ENCODE peak calls at places on chromosome 12, in ten cellular contexts. J is activated CD4-positive, alpha-beta T cell treated with anti-CD3 and anti-CD28 coated beads, Interleukin-2, amount 50 U/mL, for 1 hour; R is activated naive CD4-positive, alpha-beta T cell treated with Interleukin-2 at 50 U/mL for 16 hours; A is H54; Y is DMS153; Q is nucleus accumbens; W is activated CD8-positive, alpha-beta memory T cell treated with anti-CD3 and anti-CD28 coated beads for 4 hours; C is AG10803; S is endothelial cell; D is effector CD4-positive, alpha-beta T cell. G is an unnamed sample.
A peak's percentile ranks its signal among the peaks of the same experiment; 100 is the strongest.

GRCh38 chr12:97960741-97961608 is 498.4 kb downstream of the RMST start:
- DNase-seq in A (peak; percentile 2), J (no peak), S (peak; percentile 65), R (no peak), Y (no peak), W (no peak), C (peak; percentile 7), Q (no peak), D (no peak), G (no peak)

GRCh38 chr12:33012226-33012625 is 115.6 kb upstream of the PKP2 start:
- DNase-seq in D (no peak), Q (no peak), S (no peak), W (no peak), J (no peak), A (no peak), R (no peak), Y (no peak), C (no peak), G (no peak)

GRCh38 chr12:42140901-42141300 is 3.8 kb downstream of the GXYLT1 start:
- DNase-seq in A (no peak), J (no peak), Q (no peak), R (no peak), S (no peak), D (no peak), W (no peak), C (peak; percentile 67), Y (no peak), G (peak; percentile 57)

GRCh38 chr12:11861864-11862600 is 208.7 kb upstream of the BCL2L14 start:
- DNase-seq in A (no peak), Y (no peak), J (no peak), S (no peak), C (no peak), R (no peak), W (no peak), D (no peak), Q (no peak), G (no peak)

GRCh38 chr12:110762891-110763290 is 20.2 kb upstream of the PPP1CC start:
- DNase-seq in A (no peak), R (no peak), Q (no peak), W (no peak), Y (no peak), C (no peak), D (no peak), J (no peak), S (no peak), G (no peak)

GRCh38 chr12:19574606-19575005 is 135.3 kb downstream of the AEBP2 start:
- DNase-seq in Y (no peak), D (no peak), J (no peak), C (no peak), W (no peak), Q (no peak), S (no peak), R (no peak), A (no peak), G (no peak)

GRCh38 chr12:19113464-19113863 is 16.1 kb upstream of the PLEKHA5 start:
- DNase-seq in S (no peak), Y (no peak), R (no peak), J (no peak), W (no peak), Q (no peak), A (no peak), D (no peak), C (no peak), G (no peak)

GRCh38 chr12:103884316-103884715 is 43.3 kb upstream of the NT5DC3 start:
- DNase-seq in D (peak; percentile 13), R (peak; percentile 31), S (no peak), A (no peak), Q (no peak), W (no peak), C (peak; percentile 76), Y (peak; percentile 2), J (peak; percentile 44), G (peak; percentile 41)

GRCh38 chr12:14010989-14011388 is 29.6 kb upstream of the GRIN2B start:
- DNase-seq in J (no peak), Y (no peak), C (no peak), Q (no peak), A (no peak), S (no peak), W (no peak), R (no peak), D (no peak), G (no peak)

GRCh38 chr12:45989857-45990467 is 412 bp downstream of the SCAF11 start:
- DNase-seq in D (peak; percentile 34), S (peak; percentile 49), Q (peak; percentile 47), W (peak; percentile 13), R (peak; percentile 58), C (peak; percentile 52), A (peak; percentile 23), Y (no peak), J (peak; percentile 39), G (peak; percentile 30)

GRCh38 chr12:116849216-116849615 is 32.0 kb downstream of the HRK start:
- DNase-seq in J (no peak), D (no peak), Y (no peak), Q (no peak), W (no peak), A (no peak), R (no peak), C (no peak), S (no peak), G (no peak)

GRCh38 chr12:25424186-25424854 is 128.8 kb downstream of the LMNTD1 start:
- DNase-seq in R (no peak), C (peak; percentile 87), D (no peak), J (no peak), W (no peak), A (no peak), S (no peak), Q (no peak), Y (no peak), G (no peak)

GRCh38 chr12:13581031-13581430 is 384.5 kb downstream of the EMP1 start:
- DNase-seq in S (no peak), J (no peak), C (no peak), Q (no peak), Y (no peak), W (no peak), R (no peak), A (no peak), D (no peak), G (no peak)

GRCh38 chr12:94147991-94148840 is at the start of gene PLXNC1:
- DNase-seq in J (peak; percentile 62), D (peak; percentile 57), C (peak; percentile 52), Y (no peak), A (no peak), S (peak; percentile 47), R (peak; percentile 77), W (peak; percentile 44), Q (peak; percentile 23), G (peak; percentile 69)

GRCh38 chr12:112001555-112001954 is 11.4 kb downstream of the TMEM116 start:
- DNase-seq in J (no peak), W (no peak), Y (no peak), C (no peak), D (no peak), S (no peak), A (no peak), Q (no peak), R (no peak), G (no peak)

GRCh38 chr12:49244161-49244560 is 20.7 kb upstream of the TUBA1C start:
- DNase-seq in D (no peak), A (no peak), Y (no peak), S (no peak), C (peak; percentile 89), W (no peak), R (no peak), Q (no peak), J (no peak), G (peak; percentile 70)

GRCh38 chr12:49336645-49337584 is at the start of gene C1QL4:
- DNase-seq in Y (peak; percentile 39), D (peak; percentile 83), Q (peak; percentile 70), C (peak; percentile 45), A (peak; percentile 93), S (peak; percentile 95), R (peak; percentile 90), J (peak; percentile 88), W (peak; percentile 72), G (peak; percentile 87)

GRCh38 chr12:93245543-93245942 is 132.2 kb upstream of the NUDT4 start:
- DNase-seq in A (no peak), C (no peak), R (no peak), W (no peak), Y (no peak), D (no peak), Q (no peak), S (no peak), J (no peak), G (no peak)

GRCh38 chr12:11839093-11839641 is 189.7 kb downstream of the ETV6 start:
- DNase-seq in Q (peak; percentile 14), Y (peak; percentile 71), S (no peak), W (no peak), A (no peak), C (no peak), J (no peak), D (no peak), R (no peak), G (no peak)

GRCh38 chr12:41962171-41962572 is 182.5 kb downstream of the GXYLT1 start:
- DNase-seq in J (no peak), S (no peak), D (no peak), Q (peak; percentile 65), R (no peak), Y (peak; percentile 59), W (no peak), A (no peak), C (no peak), G (no peak)

GRCh38 chr12:47894068-47894467 is 10.7 kb downstream of the VDR start:
- DNase-seq in J (no peak), S (no peak), D (no peak), A (no peak), Y (no peak), C (no peak), W (no peak), Q (no peak), R (no peak), G (no peak)

GRCh38 chr12:109637996-109638395 is 64.4 kb downstream of the MVK start:
- DNase-seq in W (no peak), D (no peak), J (no peak), Y (no peak), R (no peak), S (no peak), Q (no peak), A (no peak), C (no peak), G (no peak)

GRCh38 chr12:117803013-117803412 is 165.8 kb downstream of the KSR2 start:
- DNase-seq in J (no peak), R (no peak), Y (no peak), S (no peak), C (no peak), D (no peak), A (no peak), W (no peak), Q (no peak), G (no peak)

GRCh38 chr12:65741662-65742480 is 82.4 kb upstream of the HMGA2 start:
- DNase-seq in Y (no peak), W (no peak), J (no peak), D (no peak), S (peak; percentile 80), C (peak; percentile 41), A (peak; percentile 56), R (peak; percentile 2), Q (no peak), G (peak; percentile 87)

GRCh38 chr12:111169032-111169431 is 199.9 kb downstream of the PHETA1 start:
- DNase-seq in Y (no peak), Q (no peak), R (no peak), A (no peak), J (no peak), S (no peak), D (no peak), W (no peak), C (no peak), G (no peak)

GRCh38 chr12:14275886-14276285 is 89.6 kb upstream of the ATF7IP start:
- DNase-seq in J (no peak), D (no peak), Y (no peak), A (no peak), Q (no peak), R (no peak), W (no peak), C (no peak), S (no peak), G (no peak)

GRCh38 chr12:22535038-22535437 is 9.3 kb downstream of the C2CD5 start:
- DNase-seq in J (no peak), C (no peak), W (no peak), R (no peak), S (no peak), Y (no peak), A (no peak), D (no peak), Q (no peak), G (no peak)

GRCh38 chr12:85280984-85281946 is 1.2 kb downstream of the ALX1 start:
- DNase-seq in J (no peak), W (no peak), C (no peak), Q (no peak), D (no peak), A (no peak), S (no peak), Y (no peak), R (no peak), G (peak; percentile 11)

G was measured in foreskin fibroblast.